ENCODE peak calls at places on chromosomes 5 and 9, in four cellular contexts. N is A549, O is GM12878, K is HepG2. V is an unnamed sample.

GRCh38 chr9:34556951-34557350 is 32.6 kb downstream of the CNTFR start:
- DNase-seq in O (no peak), K (no peak), N (no peak), V (no peak)

GRCh38 chr5:143842920-143843319 is 31.0 kb downstream of the HMHB1 start:
- DNase-seq in O (no peak), K (no peak), N (no peak), V (no peak)

GRCh38 chr5:6495433-6496206 is 47.0 kb downstream of the UBE2QL1 start:
- DNase-seq in K (peak), N (no peak), O (no peak), V (no peak)

GRCh38 chr9:129501771-129502324 is 119.1 kb downstream of the C9orf50 start:
- DNase-seq in K (no peak), O (no peak), N (no peak), V (no peak)

GRCh38 chr5:41835625-41836024 is 34.6 kb downstream of the OXCT1 start:
- DNase-seq in N (peak), O (no peak), K (no peak), V (no peak)

GRCh38 chr5:65191554-65192126 is 290.1 kb downstream of the ADAMTS6 start:
- DNase-seq in K (no peak), N (no peak), O (no peak), V (no peak)

GRCh38 chr5:56527174-56527573 is 288.2 kb upstream of the MAP3K1 start:
- DNase-seq in K (no peak), N (no peak), O (no peak), V (no peak)

GRCh38 chr5:150809363-150809762 is 30.8 kb downstream of the SMIM3 start:
- DNase-seq in O (no peak), N (no peak), K (no peak), V (no peak)

GRCh38 chr9:95459867-95460626 is 56.7 kb downstream of the PTCH1 start:
- DNase-seq in N (no peak), O (no peak), K (no peak), V (no peak)

GRCh38 chr5:123705741-123706140 is 193.8 kb downstream of the CSNK1G3 start:
- DNase-seq in O (no peak), N (no peak), K (no peak), V (no peak)

GRCh38 chr9:76658510-76659231 is 105.6 kb upstream of the PCA3 start:
- DNase-seq in N (peak), K (peak), O (no peak), V (peak)

GRCh38 chr9:125763373-125763772 is 16.2 kb downstream of the PBX3 start:
- DNase-seq in O (no peak), N (peak), K (peak), V (peak)

GRCh38 chr5:1516615-1517601 is 6.9 kb downstream of the LPCAT1 start:
- DNase-seq in O (no peak), K (peak), N (peak), V (no peak)

GRCh38 chr5:82849885-82850284 is 227.3 kb downstream of the TMEM167A start:
- DNase-seq in K (no peak), N (no peak), O (no peak), V (no peak)

GRCh38 chr5:17203329-17204132 is 13.9 kb upstream of the BASP1 start:
- DNase-seq in O (no peak), N (peak), K (peak), V (peak)

GRCh38 chr5:172920447-172920849 is 38.8 kb upstream of the RPL26L1 start:
- DNase-seq in N (peak), O (no peak), K (no peak), V (peak)

GRCh38 chr5:81787843-81788242 is 36.9 kb upstream of the SSBP2 start:
- DNase-seq in O (no peak), K (no peak), N (peak), V (peak)

GRCh38 chr9:136942112-136942880 is 2.2 kb downstream of the FBXW5 start:
- DNase-seq in N (no peak), O (no peak), K (no peak), V (no peak)

GRCh38 chr5:156137482-156137881 is 189.5 kb upstream of the SGCD start:
- DNase-seq in N (peak), O (no peak), K (no peak), V (no peak)

GRCh38 chr5:147482426-147483196 is 27.3 kb downstream of the DPYSL3 start:
- DNase-seq in O (no peak), K (no peak), N (no peak), V (no peak)

GRCh38 chr9:130847306-130848217 is 12.5 kb downstream of the ABL1 start:
- DNase-seq in N (peak), O (no peak), K (peak), V (no peak)

GRCh38 chr9:130852801-130853200 is 17.7 kb downstream of the ABL1 start:
- DNase-seq in O (no peak), K (no peak), N (no peak), V (no peak)

GRCh38 chr9:130845901-130846381 is 10.9 kb downstream of the ABL1 start:
- DNase-seq in N (peak), O (no peak), K (no peak), V (peak)

GRCh38 chr9:130846487-130847305 is 11.6 kb downstream of the ABL1 start:
- DNase-seq in K (no peak), N (peak), O (no peak), V (no peak)

DNA sequence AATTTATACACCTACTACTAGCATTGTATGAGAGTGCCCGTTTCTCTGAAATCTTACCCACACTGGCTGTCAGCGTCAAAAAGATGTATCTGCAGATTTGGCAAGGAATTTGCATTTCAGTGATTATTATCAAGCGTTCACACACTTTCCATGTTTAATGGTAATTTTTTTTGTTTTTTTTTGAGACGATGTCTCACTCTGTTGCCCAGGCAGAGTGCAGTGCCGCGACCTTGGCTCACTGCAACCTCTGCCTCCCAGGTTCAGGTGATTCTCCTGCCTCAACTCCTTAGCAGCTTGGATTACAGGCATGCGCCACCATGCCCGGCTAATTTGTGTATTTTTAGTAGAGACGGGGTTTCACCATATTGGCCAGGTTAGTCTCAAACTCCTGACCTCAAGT is 14.3 kb downstream of the ABL1 start:
- DNase-seq in N (no peak), O (no peak), K (no peak), V (no peak)
- TF ChIP-seq JUNB in N (no peak), O (no peak), K (no peak), V (no peak)

GRCh38 chr5:157575096-157575872 is at the start of gene ADAM19:
- DNase-seq in O (no peak), N (peak), K (no peak), V (peak)
- TF ChIP-seq CEBPB in O (no peak), N (no peak), K (no peak), V (no peak)

GRCh38 chr5:136023935-136024645 is 4.7 kb upstream of the TGFBI start:
- DNase-seq in O (no peak), K (no peak), N (no peak), V (no peak)
- TF ChIP-seq JUNB in O (no peak), K (no peak), N (no peak), V (no peak)

GRCh38 chr9:28624771-28625170 is 1051.5 kb upstream of the C9orf72 start:
- DNase-seq in K (no peak), N (no peak), O (no peak), V (no peak)
- TF ChIP-seq CEBPB in K (no peak), N (no peak), O (no peak), V (no peak)

GRCh38 chr5:149172261-149172660 is 31.0 kb downstream of the ABLIM3 start:
- DNase-seq in K (no peak), O (no peak), N (no peak), V (no peak)
- TF ChIP-seq JUNB in K (no peak), O (no peak), N (no peak), V (no peak)

V was measured in K562.